ENCODE peak calls at places on chromosomes 1 and 21, in ten cellular contexts. One of them, this sample, is unnamed.

GRCh38 chr1:77991638-77992037 is 12.8 kb upstream of the FUBP1 start:
- DNase-seq in stomach: no peak
- DNase-seq in neural progenitor cell: no peak
- DNase-seq in psoas muscle: no peak
- DNase-seq in left ventricle myocardium inferior: no peak
- DNase-seq in SK-N-SH: no peak
- DNase-seq in fibroblast of lung: no peak
- DNase-seq in heart right ventricle: no peak
- DNase-seq in substantia nigra: no peak
- DNase-seq in CD8-positive, alpha-beta T cell: no peak
- DNase-seq in this sample: no peak

GRCh38 chr1:64975127-64975526 is 8.8 kb upstream of the JAK1 start:
- DNase-seq in psoas muscle: no peak
- DNase-seq in fibroblast of lung: no peak
- DNase-seq in neural progenitor cell: no peak
- DNase-seq in heart right ventricle: no peak
- DNase-seq in left ventricle myocardium inferior: no peak
- DNase-seq in SK-N-SH: no peak
- DNase-seq in stomach: no peak
- DNase-seq in substantia nigra: no peak
- DNase-seq in CD8-positive, alpha-beta T cell: no peak
- DNase-seq in this sample: no peak

GRCh38 chr1:46131727-46132528 is 501 bp downstream of the PIK3R3 start:
- DNase-seq in stomach: peak; percentile 38
- DNase-seq in heart right ventricle: peak; percentile 16
- DNase-seq in SK-N-SH: peak; percentile 36
- DNase-seq in left ventricle myocardium inferior: no peak
- DNase-seq in CD8-positive, alpha-beta T cell: peak; percentile 48
- DNase-seq in psoas muscle: no peak
- DNase-seq in neural progenitor cell: peak; percentile 74
- DNase-seq in substantia nigra: no peak
- DNase-seq in fibroblast of lung: peak; percentile 37
- DNase-seq in this sample: no peak

GRCh38 chr1:171985639-171986038 is 144.3 kb downstream of the DNM3 start:
- DNase-seq in psoas muscle: no peak
- DNase-seq in left ventricle myocardium inferior: no peak
- DNase-seq in SK-N-SH: peak; percentile 17
- DNase-seq in substantia nigra: no peak
- DNase-seq in heart right ventricle: no peak
- DNase-seq in fibroblast of lung: no peak
- DNase-seq in neural progenitor cell: peak; percentile 24
- DNase-seq in stomach: no peak
- DNase-seq in CD8-positive, alpha-beta T cell: no peak
- DNase-seq in this sample: no peak

GRCh38 chr1:55650449-55650848 is 435.3 kb upstream of the USP24 start:
- DNase-seq in heart right ventricle: no peak
- DNase-seq in fibroblast of lung: peak; percentile 35
- DNase-seq in CD8-positive, alpha-beta T cell: no peak
- DNase-seq in left ventricle myocardium inferior: no peak
- DNase-seq in psoas muscle: no peak
- DNase-seq in SK-N-SH: no peak
- DNase-seq in stomach: no peak
- DNase-seq in neural progenitor cell: no peak
- DNase-seq in substantia nigra: no peak
- DNase-seq in this sample: no peak

GRCh38 chr1:198490224-198490623 is 50.3 kb downstream of the ATP6V1G3 start:
- DNase-seq in fibroblast of lung: no peak
- DNase-seq in SK-N-SH: no peak
- DNase-seq in stomach: no peak
- DNase-seq in substantia nigra: no peak
- DNase-seq in heart right ventricle: no peak
- DNase-seq in neural progenitor cell: no peak
- DNase-seq in CD8-positive, alpha-beta T cell: no peak
- DNase-seq in left ventricle myocardium inferior: no peak
- DNase-seq in psoas muscle: no peak
- DNase-seq in this sample: no peak

GRCh38 chr1:225770586-225771248 is 6.9 kb upstream of the SRP9 start:
- DNase-seq in substantia nigra: no peak
- DNase-seq in fibroblast of lung: no peak
- DNase-seq in heart right ventricle: no peak
- DNase-seq in CD8-positive, alpha-beta T cell: peak; percentile 21
- DNase-seq in psoas muscle: no peak
- DNase-seq in left ventricle myocardium inferior: no peak
- DNase-seq in neural progenitor cell: peak; percentile 68
- DNase-seq in SK-N-SH: no peak
- DNase-seq in stomach: no peak
- DNase-seq in this sample: no peak

GRCh38 chr1:108314815-108315214 is 70.9 kb upstream of the NBPF4 start:
- DNase-seq in left ventricle myocardium inferior: no peak
- DNase-seq in psoas muscle: no peak
- DNase-seq in SK-N-SH: no peak
- DNase-seq in neural progenitor cell: no peak
- DNase-seq in CD8-positive, alpha-beta T cell: no peak
- DNase-seq in heart right ventricle: no peak
- DNase-seq in fibroblast of lung: no peak
- DNase-seq in stomach: no peak
- DNase-seq in substantia nigra: no peak
- DNase-seq in this sample: no peak

GRCh38 chr1:118791094-118791691 is 196.9 kb downstream of the TBX15 start:
- DNase-seq in stomach: no peak
- DNase-seq in CD8-positive, alpha-beta T cell: no peak
- DNase-seq in fibroblast of lung: no peak
- DNase-seq in substantia nigra: no peak
- DNase-seq in heart right ventricle: no peak
- DNase-seq in neural progenitor cell: no peak
- DNase-seq in SK-N-SH: no peak
- DNase-seq in psoas muscle: no peak
- DNase-seq in left ventricle myocardium inferior: no peak
- DNase-seq in this sample: no peak

GRCh38 chr1:35558374-35559316 is 1.0 kb downstream of the NCDN start:
- DNase-seq in stomach: no peak
- DNase-seq in neural progenitor cell: peak; percentile 76
- DNase-seq in substantia nigra: no peak
- DNase-seq in SK-N-SH: peak; percentile 82
- DNase-seq in left ventricle myocardium inferior: no peak
- DNase-seq in fibroblast of lung: no peak
- DNase-seq in CD8-positive, alpha-beta T cell: no peak
- DNase-seq in psoas muscle: no peak
- DNase-seq in heart right ventricle: no peak
- DNase-seq in this sample: no peak

GRCh38 chr21:16522512-16522911 is 792.7 kb downstream of the USP25 start:
- DNase-seq in SK-N-SH: no peak
- DNase-seq in fibroblast of lung: peak; percentile 77
- DNase-seq in left ventricle myocardium inferior: no peak
- DNase-seq in neural progenitor cell: no peak
- DNase-seq in heart right ventricle: no peak
- DNase-seq in psoas muscle: no peak
- DNase-seq in CD8-positive, alpha-beta T cell: no peak
- DNase-seq in stomach: no peak
- DNase-seq in substantia nigra: no peak
- DNase-seq in this sample: no peak

GRCh38 chr1:184255560-184255959 is 131.3 kb upstream of the C1orf21 start:
- DNase-seq in neural progenitor cell: no peak
- DNase-seq in heart right ventricle: no peak
- DNase-seq in left ventricle myocardium inferior: no peak
- DNase-seq in psoas muscle: no peak
- DNase-seq in SK-N-SH: no peak
- DNase-seq in substantia nigra: no peak
- DNase-seq in CD8-positive, alpha-beta T cell: no peak
- DNase-seq in stomach: no peak
- DNase-seq in fibroblast of lung: no peak
- DNase-seq in this sample: no peak

GRCh38 chr1:183989078-183989577 is 48.4 kb downstream of the COLGALT2 start:
- DNase-seq in stomach: no peak
- DNase-seq in CD8-positive, alpha-beta T cell: no peak
- DNase-seq in substantia nigra: no peak
- DNase-seq in fibroblast of lung: peak; percentile 43
- DNase-seq in left ventricle myocardium inferior: peak; percentile 50
- DNase-seq in heart right ventricle: peak; percentile 33
- DNase-seq in neural progenitor cell: no peak
- DNase-seq in SK-N-SH: no peak
- DNase-seq in psoas muscle: peak; percentile 68
- DNase-seq in this sample: no peak

GRCh38 chr1:34262454-34262853 is 85.7 kb downstream of the C1orf94 start:
- DNase-seq in substantia nigra: no peak
- DNase-seq in stomach: no peak
- DNase-seq in psoas muscle: no peak
- DNase-seq in CD8-positive, alpha-beta T cell: no peak
- DNase-seq in neural progenitor cell: no peak
- DNase-seq in heart right ventricle: no peak
- DNase-seq in left ventricle myocardium inferior: no peak
- DNase-seq in fibroblast of lung: no peak
- DNase-seq in SK-N-SH: no peak
- DNase-seq in this sample: no peak

DNA sequence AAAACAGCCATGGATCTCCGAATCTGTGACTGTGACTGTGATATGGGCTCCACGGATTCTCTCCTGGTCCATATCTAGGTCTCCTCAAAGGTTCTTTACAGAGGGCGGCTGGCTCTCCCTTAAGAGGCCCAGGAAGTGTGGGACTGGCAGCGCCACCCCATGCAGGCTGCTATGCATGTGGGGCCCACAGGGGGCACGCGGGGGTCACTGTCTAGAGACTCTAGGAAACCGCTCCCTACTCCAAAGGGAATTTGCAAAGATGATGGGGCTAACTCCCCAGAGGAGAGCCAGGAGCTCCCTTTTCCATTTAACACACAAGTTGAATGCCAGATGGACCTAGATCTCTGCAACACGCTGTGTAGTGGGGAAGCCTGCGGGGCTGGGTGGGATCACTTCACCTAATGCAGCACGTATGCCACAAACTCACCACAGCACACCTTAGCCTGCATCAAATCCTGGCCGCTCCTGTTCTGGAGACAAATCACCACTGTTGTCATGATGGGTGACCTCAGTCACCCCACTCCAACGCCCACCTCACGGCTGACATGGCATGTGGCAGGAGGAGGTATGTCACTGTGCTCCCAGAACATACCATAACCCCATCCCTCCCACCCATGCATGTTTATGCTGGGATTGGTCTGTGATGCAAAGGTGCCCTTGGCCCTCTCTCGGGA is 61.7 kb downstream of the SLC45A1 start:
- DNase-seq in left ventricle myocardium inferior: no peak
- DNase-seq in stomach: no peak
- DNase-seq in psoas muscle: no peak
- DNase-seq in substantia nigra: no peak
- DNase-seq in CD8-positive, alpha-beta T cell: no peak
- DNase-seq in heart right ventricle: no peak
- DNase-seq in SK-N-SH: no peak
- DNase-seq in neural progenitor cell: no peak
- DNase-seq in fibroblast of lung: no peak
- DNase-seq in this sample: no peak
- H3K27ac ChIP-seq in left ventricle myocardium inferior: peak overlapping the region; percentile 94
- H3K27ac ChIP-seq in stomach: peak overlapping the region; percentile 62
- H3K27ac ChIP-seq in psoas muscle: peak overlapping the region; percentile 86
- H3K27ac ChIP-seq in substantia nigra: no peak overlapping the region
- H3K27ac ChIP-seq in CD8-positive, alpha-beta T cell: no peak overlapping the region
- H3K27ac ChIP-seq in heart right ventricle: peak overlapping the region; percentile 81
- H3K27ac ChIP-seq in SK-N-SH: no peak overlapping the region
- H3K27ac ChIP-seq in neural progenitor cell: no peak overlapping the region
- H3K27ac ChIP-seq in fibroblast of lung: peak overlapping the region; percentile 54
- H3K27ac ChIP-seq in this sample: no peak overlapping the region

GRCh38 chr1:205677152-205677551 is 3.2 kb downstream of the SLC45A3 start:
- DNase-seq in CD8-positive, alpha-beta T cell: no peak
- DNase-seq in SK-N-SH: no peak
- DNase-seq in neural progenitor cell: no peak
- DNase-seq in left ventricle myocardium inferior: no peak
- DNase-seq in stomach: no peak
- DNase-seq in substantia nigra: no peak
- DNase-seq in heart right ventricle: no peak
- DNase-seq in psoas muscle: no peak
- DNase-seq in fibroblast of lung: no peak
- DNase-seq in this sample: no peak
- H3K27ac ChIP-seq in CD8-positive, alpha-beta T cell: no peak overlapping the region
- H3K27ac ChIP-seq in SK-N-SH: no peak overlapping the region
- H3K27ac ChIP-seq in neural progenitor cell: no peak overlapping the region
- H3K27ac ChIP-seq in left ventricle myocardium inferior: no peak overlapping the region
- H3K27ac ChIP-seq in stomach: peak overlapping the region; percentile 77
- H3K27ac ChIP-seq in substantia nigra: peak overlapping the region; percentile 93
- H3K27ac ChIP-seq in heart right ventricle: no peak overlapping the region
- H3K27ac ChIP-seq in psoas muscle: no peak overlapping the region
- H3K27ac ChIP-seq in fibroblast of lung: no peak overlapping the region
- H3K27ac ChIP-seq in this sample: no peak overlapping the region

DNA sequence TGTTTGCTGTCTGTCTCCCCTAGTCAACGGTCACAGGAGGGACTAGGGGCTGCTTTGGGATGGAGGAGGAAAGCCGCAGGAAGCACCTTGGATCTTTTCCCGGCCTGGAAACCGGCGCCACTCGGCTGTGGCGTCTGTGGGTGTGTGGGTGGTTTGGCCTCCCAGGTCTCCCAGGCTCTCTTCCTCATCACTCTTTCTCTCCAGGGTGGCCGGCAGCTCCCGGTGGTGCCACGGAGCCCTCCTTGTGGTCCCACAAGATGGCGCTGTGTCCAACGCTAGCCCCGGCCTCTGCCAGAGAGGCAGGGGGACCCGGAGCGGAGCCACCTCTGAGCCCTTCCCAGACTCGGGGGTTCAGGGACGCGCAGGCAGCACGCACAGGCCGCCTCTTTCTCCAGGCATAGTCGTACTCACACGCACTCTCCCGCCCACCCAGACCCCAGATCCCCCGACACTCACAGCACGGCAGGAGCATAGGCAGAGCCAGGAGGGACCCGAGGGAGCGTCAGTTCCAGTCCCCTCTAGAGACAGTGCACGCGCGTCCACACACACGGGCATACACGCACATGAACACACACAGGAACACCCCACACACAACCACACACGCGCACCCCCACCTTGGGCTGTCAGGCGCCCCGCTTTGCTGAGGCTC is 31.2 kb downstream of the CDCP2 start:
- DNase-seq in fibroblast of lung: peak; percentile 58
- DNase-seq in stomach: peak; percentile 84
- DNase-seq in SK-N-SH: peak; percentile 96
- DNase-seq in left ventricle myocardium inferior: peak; percentile 72
- DNase-seq in CD8-positive, alpha-beta T cell: peak; percentile 81
- DNase-seq in heart right ventricle: peak; percentile 79
- DNase-seq in psoas muscle: peak; percentile 77
- DNase-seq in substantia nigra: peak; percentile 49
- DNase-seq in neural progenitor cell: peak; percentile 90
- DNase-seq in this sample: peak; percentile 53
- H3K27ac ChIP-seq in fibroblast of lung: no peak overlapping the region
- H3K27ac ChIP-seq in stomach: peak overlapping the region; percentile 27
- H3K27ac ChIP-seq in SK-N-SH: peak overlapping the region; percentile 40
- H3K27ac ChIP-seq in left ventricle myocardium inferior: no peak overlapping the region
- H3K27ac ChIP-seq in CD8-positive, alpha-beta T cell: no peak overlapping the region
- H3K27ac ChIP-seq in heart right ventricle: no peak overlapping the region
- H3K27ac ChIP-seq in psoas muscle: no peak overlapping the region
- H3K27ac ChIP-seq in substantia nigra: no peak overlapping the region
- H3K27ac ChIP-seq in neural progenitor cell: no peak overlapping the region
- H3K27ac ChIP-seq in this sample: no peak overlapping the region

DNA sequence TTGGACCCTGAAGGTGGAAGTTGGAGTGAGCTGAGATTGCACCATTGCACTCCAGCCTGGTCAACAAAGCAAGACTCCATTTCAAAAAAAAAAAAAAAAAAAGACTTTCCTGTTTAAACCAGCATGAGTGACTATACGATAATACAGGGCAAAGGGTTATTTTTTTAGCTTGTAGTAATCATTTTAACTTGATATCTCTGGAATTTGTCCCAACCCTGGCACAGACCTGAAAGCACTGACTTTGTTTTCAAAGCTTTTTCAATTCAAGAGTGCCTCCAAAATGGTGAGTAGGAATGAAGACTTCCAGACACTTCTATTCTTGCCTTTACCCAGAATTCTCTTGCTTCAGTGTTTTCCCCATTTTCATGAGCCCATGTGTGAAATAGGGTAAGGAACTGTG is 4.4 kb upstream of the TMCO2 start:
- DNase-seq in psoas muscle: no peak
- DNase-seq in neural progenitor cell: no peak
- DNase-seq in substantia nigra: no peak
- DNase-seq in CD8-positive, alpha-beta T cell: no peak
- DNase-seq in heart right ventricle: no peak
- DNase-seq in left ventricle myocardium inferior: no peak
- DNase-seq in SK-N-SH: no peak
- DNase-seq in fibroblast of lung: no peak
- DNase-seq in stomach: no peak
- DNase-seq in this sample: no peak
- H3K27ac ChIP-seq in psoas muscle: no peak overlapping the region
- H3K27ac ChIP-seq in neural progenitor cell: no peak overlapping the region
- H3K27ac ChIP-seq in substantia nigra: no peak overlapping the region
- H3K27ac ChIP-seq in CD8-positive, alpha-beta T cell: no peak overlapping the region
- H3K27ac ChIP-seq in heart right ventricle: no peak overlapping the region
- H3K27ac ChIP-seq in left ventricle myocardium inferior: no peak overlapping the region
- H3K27ac ChIP-seq in SK-N-SH: peak overlapping the region; percentile 93
- H3K27ac ChIP-seq in fibroblast of lung: no peak overlapping the region
- H3K27ac ChIP-seq in stomach: no peak overlapping the region
- H3K27ac ChIP-seq in this sample: no peak overlapping the region

This sample was measured in CD4-positive, alpha-beta T cell.